ENCODE peak calls at places on chromosome 22, in four cellular contexts. K, M, C and S are unnamed samples.

GRCh38 chr22:44992166-44992565 is 17.6 kb downstream of the PHF21B start:
- DNase-seq in C (no peak), K (no peak), M (no peak), S (no peak)

GRCh38 chr22:39872548-39872947 is 21.0 kb downstream of the ENTHD1 start:
- DNase-seq in M (no peak), C (no peak), K (no peak), S (no peak)

GRCh38 chr22:36294801-36295200 is 41.9 kb downstream of the APOL1 start:
- DNase-seq in M (no peak), C (no peak), K (no peak), S (no peak)

GRCh38 chr22:20062766-20063083 is 17.3 kb upstream of the DGCR8 start:
- DNase-seq in M (no peak), C (no peak), K (no peak), S (no peak)

GRCh38 chr22:49457946-49458707 is 369.5 kb downstream of the BRD1 start:
- DNase-seq in M (no peak), C (no peak), K (no peak), S (no peak)

GRCh38 chr22:45878051-45878764 is 98.8 kb downstream of the WNT7B start:
- DNase-seq in K (no peak), C (peak), M (no peak), S (no peak)

GRCh38 chr22:27139935-27140493 is 482.6 kb downstream of the MIAT start:
- DNase-seq in C (no peak), K (no peak), M (peak), S (no peak)

GRCh38 chr22:20186183-20186870 is 35.5 kb upstream of the CCDC188 start:
- DNase-seq in M (no peak), C (no peak), K (no peak), S (no peak)

GRCh38 chr22:38531251-38531956 is 25.3 kb upstream of the DDX17 start:
- DNase-seq in C (no peak), M (no peak), K (no peak), S (no peak)

GRCh38 chr22:24117942-24118341 is 63.3 kb upstream of the SUSD2 start:
- DNase-seq in K (no peak), C (no peak), M (no peak), S (no peak)

GRCh38 chr22:19062139-19062789 is 59.9 kb downstream of the DGCR2 start:
- DNase-seq in C (peak), K (no peak), M (no peak), S (no peak)

GRCh38 chr22:24325105-24325757 is 54.6 kb downstream of the SPECC1L start:
- DNase-seq in C (no peak), K (no peak), M (peak), S (peak)

GRCh38 chr22:28435271-28435825 is 244.3 kb downstream of the TTC28 start:
- DNase-seq in M (no peak), C (no peak), K (no peak), S (no peak)

GRCh38 chr22:45628508-45628907 is 43.1 kb upstream of the ATXN10 start:
- DNase-seq in C (no peak), K (no peak), M (no peak), S (no peak)

GRCh38 chr22:20264614-20265452 is 3.3 kb downstream of the RTN4R start:
- DNase-seq in K (no peak), M (no peak), C (no peak), S (no peak)

GRCh38 chr22:36068776-36069344 is 40.2 kb upstream of the RBFOX2 start:
- DNase-seq in M (no peak), C (no peak), K (no peak), S (no peak)

GRCh38 chr22:23222033-23222840 is 41.9 kb downstream of the BCR start:
- DNase-seq in K (no peak), M (no peak), C (no peak), S (no peak)

GRCh38 chr22:42313804-42314581 is 43.5 kb upstream of the TCF20 start:
- DNase-seq in K (peak), C (no peak), M (no peak), S (no peak)

GRCh38 chr22:36773935-36774334 is 2.0 kb downstream of the IFT27 start:
- DNase-seq in C (no peak), K (no peak), M (no peak), S (no peak)

GRCh38 chr22:30425616-30426394 is at the start of gene MTFP1:
- DNase-seq in K (peak), C (peak), M (no peak), S (no peak)

GRCh38 chr22:23233746-23234408 is 53.6 kb downstream of the BCR start:
- DNase-seq in M (no peak), K (no peak), C (no peak), S (no peak)

GRCh38 chr22:46750861-46751260 is 11.6 kb upstream of the TBC1D22A start:
- DNase-seq in C (peak), M (no peak), K (no peak), S (no peak)